ENCODE peak calls at places on chromosomes 4 and X, in nine cellular contexts. One of them, this sample, is unnamed.

GRCh38 chr4:69823481-69824186 is 36.3 kb downstream of the SULT1E1 start:
- DNase-seq in A549: peak
- DNase-seq in effector memory CD4-positive, alpha-beta T cell: no peak
- DNase-seq in stimulated activated CD4-positive, alpha-beta T cell treated with anti-CD3 and anti-CD28 coated beads, Interleukin-15, amount 100 ng/mL, for 1 hour: peak
- DNase-seq in left lung: no peak
- DNase-seq in fibroblast of lung: peak
- DNase-seq in DMS153: peak
- DNase-seq in stimulated activated CD8-positive, alpha-beta memory T cell treated with anti-CD3 and anti-CD28 coated beads, Interleukin-15, amount 100 ng/mL, for 24 hours: no peak
- DNase-seq in GDM1: peak
- DNase-seq in this sample: no peak

GRCh38 chr4:37383579-37384229 is 139.2 kb downstream of the NWD2 start:
- DNase-seq in A549: peak
- DNase-seq in fibroblast of lung: peak
- DNase-seq in stimulated activated CD8-positive, alpha-beta memory T cell treated with anti-CD3 and anti-CD28 coated beads, Interleukin-15, amount 100 ng/mL, for 24 hours: no peak
- DNase-seq in GDM1: peak
- DNase-seq in effector memory CD4-positive, alpha-beta T cell: no peak
- DNase-seq in stimulated activated CD4-positive, alpha-beta T cell treated with anti-CD3 and anti-CD28 coated beads, Interleukin-15, amount 100 ng/mL, for 1 hour: no peak
- DNase-seq in left lung: no peak
- DNase-seq in DMS153: no peak
- DNase-seq in this sample: no peak

GRCh38 chrX:131063613-131064012 is 5.5 kb downstream of the ARHGAP36 start:
- DNase-seq in effector memory CD4-positive, alpha-beta T cell: no peak
- DNase-seq in A549: no peak
- DNase-seq in stimulated activated CD8-positive, alpha-beta memory T cell treated with anti-CD3 and anti-CD28 coated beads, Interleukin-15, amount 100 ng/mL, for 24 hours: no peak
- DNase-seq in GDM1: no peak
- DNase-seq in stimulated activated CD4-positive, alpha-beta T cell treated with anti-CD3 and anti-CD28 coated beads, Interleukin-15, amount 100 ng/mL, for 1 hour: no peak
- DNase-seq in left lung: no peak
- DNase-seq in fibroblast of lung: no peak
- DNase-seq in DMS153: no peak
- DNase-seq in this sample: no peak

GRCh38 chrX:47723689-47724088 is 64.7 kb upstream of the UXT start:
- DNase-seq in A549: peak
- DNase-seq in DMS153: no peak
- DNase-seq in stimulated activated CD8-positive, alpha-beta memory T cell treated with anti-CD3 and anti-CD28 coated beads, Interleukin-15, amount 100 ng/mL, for 24 hours: no peak
- DNase-seq in effector memory CD4-positive, alpha-beta T cell: no peak
- DNase-seq in left lung: no peak
- DNase-seq in GDM1: no peak
- DNase-seq in fibroblast of lung: no peak
- DNase-seq in stimulated activated CD4-positive, alpha-beta T cell treated with anti-CD3 and anti-CD28 coated beads, Interleukin-15, amount 100 ng/mL, for 1 hour: no peak
- DNase-seq in this sample: no peak

GRCh38 chrX:35439692-35440091 is 358.4 kb upstream of the MAGEB16 start:
- DNase-seq in stimulated activated CD8-positive, alpha-beta memory T cell treated with anti-CD3 and anti-CD28 coated beads, Interleukin-15, amount 100 ng/mL, for 24 hours: no peak
- DNase-seq in fibroblast of lung: no peak
- DNase-seq in DMS153: no peak
- DNase-seq in effector memory CD4-positive, alpha-beta T cell: no peak
- DNase-seq in stimulated activated CD4-positive, alpha-beta T cell treated with anti-CD3 and anti-CD28 coated beads, Interleukin-15, amount 100 ng/mL, for 1 hour: no peak
- DNase-seq in A549: peak
- DNase-seq in GDM1: no peak
- DNase-seq in left lung: no peak
- DNase-seq in this sample: no peak

GRCh38 chr4:46656071-46656470 is 253.0 kb downstream of the COX7B2 start:
- DNase-seq in GDM1: no peak
- DNase-seq in DMS153: no peak
- DNase-seq in A549: no peak
- DNase-seq in stimulated activated CD8-positive, alpha-beta memory T cell treated with anti-CD3 and anti-CD28 coated beads, Interleukin-15, amount 100 ng/mL, for 24 hours: no peak
- DNase-seq in stimulated activated CD4-positive, alpha-beta T cell treated with anti-CD3 and anti-CD28 coated beads, Interleukin-15, amount 100 ng/mL, for 1 hour: no peak
- DNase-seq in effector memory CD4-positive, alpha-beta T cell: no peak
- DNase-seq in left lung: no peak
- DNase-seq in fibroblast of lung: no peak
- DNase-seq in this sample: no peak

GRCh38 chr4:43690121-43690520 is 758.5 kb downstream of the KCTD8 start:
- DNase-seq in GDM1: no peak
- DNase-seq in stimulated activated CD8-positive, alpha-beta memory T cell treated with anti-CD3 and anti-CD28 coated beads, Interleukin-15, amount 100 ng/mL, for 24 hours: no peak
- DNase-seq in effector memory CD4-positive, alpha-beta T cell: no peak
- DNase-seq in stimulated activated CD4-positive, alpha-beta T cell treated with anti-CD3 and anti-CD28 coated beads, Interleukin-15, amount 100 ng/mL, for 1 hour: no peak
- DNase-seq in A549: no peak
- DNase-seq in fibroblast of lung: peak
- DNase-seq in left lung: no peak
- DNase-seq in DMS153: no peak
- DNase-seq in this sample: no peak

GRCh38 chr4:168507178-168507577 is 10.3 kb downstream of the PALLD start:
- DNase-seq in A549: no peak
- DNase-seq in DMS153: no peak
- DNase-seq in effector memory CD4-positive, alpha-beta T cell: no peak
- DNase-seq in left lung: no peak
- DNase-seq in stimulated activated CD4-positive, alpha-beta T cell treated with anti-CD3 and anti-CD28 coated beads, Interleukin-15, amount 100 ng/mL, for 1 hour: no peak
- DNase-seq in GDM1: no peak
- DNase-seq in stimulated activated CD8-positive, alpha-beta memory T cell treated with anti-CD3 and anti-CD28 coated beads, Interleukin-15, amount 100 ng/mL, for 24 hours: no peak
- DNase-seq in fibroblast of lung: no peak
- DNase-seq in this sample: no peak

GRCh38 chr4:54541426-54542118 is 116.2 kb upstream of the KIT start:
- DNase-seq in left lung: no peak
- DNase-seq in A549: no peak
- DNase-seq in stimulated activated CD8-positive, alpha-beta memory T cell treated with anti-CD3 and anti-CD28 coated beads, Interleukin-15, amount 100 ng/mL, for 24 hours: no peak
- DNase-seq in effector memory CD4-positive, alpha-beta T cell: no peak
- DNase-seq in fibroblast of lung: no peak
- DNase-seq in stimulated activated CD4-positive, alpha-beta T cell treated with anti-CD3 and anti-CD28 coated beads, Interleukin-15, amount 100 ng/mL, for 1 hour: no peak
- DNase-seq in DMS153: no peak
- DNase-seq in GDM1: no peak
- DNase-seq in this sample: no peak

GRCh38 chrX:15985937-15986336 is 131.3 kb upstream of the AP1S2 start:
- DNase-seq in stimulated activated CD8-positive, alpha-beta memory T cell treated with anti-CD3 and anti-CD28 coated beads, Interleukin-15, amount 100 ng/mL, for 24 hours: no peak
- DNase-seq in left lung: no peak
- DNase-seq in GDM1: no peak
- DNase-seq in effector memory CD4-positive, alpha-beta T cell: no peak
- DNase-seq in DMS153: no peak
- DNase-seq in stimulated activated CD4-positive, alpha-beta T cell treated with anti-CD3 and anti-CD28 coated beads, Interleukin-15, amount 100 ng/mL, for 1 hour: no peak
- DNase-seq in fibroblast of lung: no peak
- DNase-seq in A549: no peak
- DNase-seq in this sample: no peak

GRCh38 chr4:187732524-187732923 is 263.0 kb upstream of the ZFP42 start:
- DNase-seq in A549: no peak
- DNase-seq in left lung: no peak
- DNase-seq in stimulated activated CD4-positive, alpha-beta T cell treated with anti-CD3 and anti-CD28 coated beads, Interleukin-15, amount 100 ng/mL, for 1 hour: no peak
- DNase-seq in effector memory CD4-positive, alpha-beta T cell: no peak
- DNase-seq in DMS153: no peak
- DNase-seq in GDM1: no peak
- DNase-seq in stimulated activated CD8-positive, alpha-beta memory T cell treated with anti-CD3 and anti-CD28 coated beads, Interleukin-15, amount 100 ng/mL, for 24 hours: no peak
- DNase-seq in fibroblast of lung: no peak
- DNase-seq in this sample: no peak

GRCh38 chr4:154344686-154345085 is 146.9 kb downstream of the DCHS2 start:
- DNase-seq in fibroblast of lung: no peak
- DNase-seq in stimulated activated CD4-positive, alpha-beta T cell treated with anti-CD3 and anti-CD28 coated beads, Interleukin-15, amount 100 ng/mL, for 1 hour: no peak
- DNase-seq in effector memory CD4-positive, alpha-beta T cell: no peak
- DNase-seq in DMS153: no peak
- DNase-seq in GDM1: no peak
- DNase-seq in stimulated activated CD8-positive, alpha-beta memory T cell treated with anti-CD3 and anti-CD28 coated beads, Interleukin-15, amount 100 ng/mL, for 24 hours: no peak
- DNase-seq in left lung: no peak
- DNase-seq in A549: peak
- DNase-seq in this sample: no peak

GRCh38 chr4:55125087-55125721 is at the start of gene KDR:
- DNase-seq in A549: no peak
- DNase-seq in effector memory CD4-positive, alpha-beta T cell: no peak
- DNase-seq in GDM1: no peak
- DNase-seq in fibroblast of lung: peak
- DNase-seq in left lung: peak
- DNase-seq in DMS153: peak
- DNase-seq in stimulated activated CD4-positive, alpha-beta T cell treated with anti-CD3 and anti-CD28 coated beads, Interleukin-15, amount 100 ng/mL, for 1 hour: no peak
- DNase-seq in stimulated activated CD8-positive, alpha-beta memory T cell treated with anti-CD3 and anti-CD28 coated beads, Interleukin-15, amount 100 ng/mL, for 24 hours: no peak
- DNase-seq in this sample: no peak

This sample was measured in activated CD8-positive, alpha-beta memory T cell treated with anti-CD3 and anti-CD28 coated beads for 1 hour.